ENCODE peak calls at places on chromosomes 11 and 22, in six cellular contexts. E, V, K, J, R and F are unnamed samples.

GRCh38 chr11:102874842-102875241 is at the start of gene MMP12:
- DNase-seq in E (no peak), V (peak; percentile 39), K (no peak), J (no peak), R (no peak), F (no peak)

GRCh38 chr11:17839973-17840611 is 105.5 kb downstream of the KCNC1 start:
- DNase-seq in E (peak; percentile 37), V (no peak), K (peak; percentile 18), J (no peak), R (no peak), F (no peak)

GRCh38 chr11:104866815-104867214 is 31.4 kb downstream of the CASP12 start:
- DNase-seq in E (no peak), V (no peak), K (no peak), J (no peak), R (no peak), F (no peak)

GRCh38 chr11:62926669-62927455 is 5.7 kb upstream of the CHRM1 start:
- DNase-seq in E (no peak), V (no peak), K (no peak), J (no peak), R (no peak), F (no peak)

GRCh38 chr22:50705219-50705691 is 32.6 kb downstream of the SHANK3 start:
- DNase-seq in E (peak; percentile 49), V (no peak), K (no peak), J (peak; percentile 19), R (peak; percentile 52), F (peak; percentile 87)

GRCh38 chr11:17275376-17276235 is 933 bp upstream of the NUCB2 start:
- DNase-seq in E (no peak), V (peak; percentile 34), K (peak; percentile 25), J (peak; percentile 15), R (no peak), F (no peak)

GRCh38 chr22:46996595-46997310 is 234.3 kb downstream of the TBC1D22A start:
- DNase-seq in E (no peak), V (no peak), K (peak; percentile 13), J (no peak), R (no peak), F (no peak)

GRCh38 chr22:36409911-36410756 is 22.4 kb upstream of the MYH9 start:
- DNase-seq in E (peak; percentile 92), V (no peak), K (peak; percentile 97), J (no peak), R (peak; percentile 75), F (peak; percentile 83)

GRCh38 chr22:23180301-23180892 is at the start of gene BCR:
- DNase-seq in E (no peak), V (peak; percentile 88), K (peak; percentile 65), J (peak; percentile 57), R (peak; percentile 83), F (peak; percentile 75)

GRCh38 chr11:78224906-78225420 is 36.2 kb downstream of the USP35 start:
- DNase-seq in E (no peak), V (no peak), K (no peak), J (no peak), R (no peak), F (no peak)

GRCh38 chr22:37525073-37525745 is 6.0 kb upstream of the CARD10 start:
- DNase-seq in E (peak; percentile 17), V (peak; percentile 98), K (peak; percentile 84), J (peak; percentile 74), R (no peak), F (peak; percentile 75)

GRCh38 chr11:73972187-73972586 is 10.5 kb downstream of the UCP2 start:
- DNase-seq in E (no peak), V (no peak), K (no peak), J (no peak), R (no peak), F (no peak)

GRCh38 chr22:35834080-35834479 is 116.4 kb downstream of the APOL5 start:
- DNase-seq in E (no peak), V (no peak), K (no peak), J (no peak), R (no peak), F (no peak)

GRCh38 chr11:75013051-75013450 is 24.3 kb downstream of the NEU3 start:
- DNase-seq in E (no peak), V (peak; percentile 41), K (peak; percentile 29), J (no peak), R (no peak), F (no peak)

GRCh38 chr11:61551630-61552029 is 29.2 kb downstream of the SYT7 start:
- DNase-seq in E (no peak), V (peak; percentile 72), K (peak; percentile 31), J (peak; percentile 59), R (peak; percentile 83), F (peak; percentile 12)

GRCh38 chr11:76786053-76787014 is 3.2 kb downstream of the TSKU start:
- DNase-seq in E (no peak), V (no peak), K (no peak), J (no peak), R (no peak), F (no peak)

GRCh38 chr22:48071828-48072227 is 1309.4 kb downstream of the TBC1D22A start:
- DNase-seq in E (no peak), V (no peak), K (no peak), J (no peak), R (no peak), F (no peak)

GRCh38 chr11:3160252-3161031 is 4.7 kb downstream of the OSBPL5 start:
- DNase-seq in E (peak; percentile 73), V (peak; percentile 95), K (no peak), J (peak; percentile 93), R (peak; percentile 90), F (peak; percentile 96)

GRCh38 chr11:41978951-41979350 is 519.5 kb upstream of the LRRC4C start:
- DNase-seq in E (no peak), V (no peak), K (peak; percentile 64), J (no peak), R (no peak), F (no peak)

GRCh38 chr22:33270596-33270995 is 212.4 kb upstream of the SYN3 start:
- DNase-seq in E (no peak), V (no peak), K (no peak), J (no peak), R (no peak), F (no peak)

GRCh38 chr22:33274214-33274828 is 216.1 kb upstream of the SYN3 start:
- DNase-seq in E (no peak), V (peak; percentile 36), K (no peak), J (peak; percentile 12), R (no peak), F (peak; percentile 6)

GRCh38 chr22:33272180-33272579 is 214.0 kb upstream of the SYN3 start:
- DNase-seq in E (no peak), V (no peak), K (no peak), J (no peak), R (no peak), F (no peak)

GRCh38 chr22:33272866-33273265 is 214.7 kb upstream of the SYN3 start:
- DNase-seq in E (no peak), V (no peak), K (no peak), J (no peak), R (no peak), F (no peak)

GRCh38 chr22:33271390-33272161 is 213.4 kb upstream of the SYN3 start:
- DNase-seq in E (no peak), V (peak; percentile 14), K (no peak), J (peak; percentile 78), R (peak; percentile 67), F (peak; percentile 17)
- H3K4me3 ChIP-seq in E (no peak overlapping the region), V (no peak overlapping the region), K (no peak overlapping the region), J (no peak overlapping the region), R (no peak overlapping the region), F (no peak overlapping the region)

DNA sequence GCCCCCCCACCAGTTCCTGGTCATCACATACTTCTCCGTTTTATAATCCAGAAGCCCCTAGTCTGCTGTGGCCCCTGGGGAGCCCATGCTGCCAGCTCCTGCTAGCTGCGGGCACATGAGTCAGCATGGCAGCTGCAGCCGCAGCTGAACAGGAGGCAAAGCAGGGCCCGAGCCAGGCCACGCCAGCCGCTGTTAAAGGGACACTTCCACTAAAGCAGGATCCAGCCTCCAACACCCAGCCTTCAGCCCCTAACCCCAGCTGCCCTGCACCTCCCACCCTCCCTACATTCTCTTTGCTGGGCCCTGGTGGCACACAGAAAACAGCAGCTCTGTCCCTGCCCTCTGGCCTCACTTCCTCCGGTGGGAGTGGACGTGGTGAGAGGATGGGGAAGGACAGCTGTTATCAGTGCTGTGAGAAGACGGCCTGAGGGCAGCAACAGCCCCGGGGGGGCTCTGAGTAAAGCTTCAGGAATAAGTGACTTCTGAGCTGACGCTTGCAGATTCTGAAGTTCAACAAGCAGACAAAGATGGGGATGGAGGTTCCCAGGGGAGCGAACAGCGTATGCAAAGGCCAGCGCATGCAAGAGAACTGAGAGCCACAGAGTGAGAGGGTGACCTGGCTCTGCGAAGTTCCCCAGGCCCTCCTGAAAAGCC is 688 bp upstream of the LRRC74B start:
- DNase-seq in E (no peak), V (peak; percentile 86), K (peak; percentile 15), J (peak; percentile 66), R (no peak), F (peak; percentile 89)
- H3K4me3 ChIP-seq in E (peak overlapping the region; percentile 77), V (peak overlapping the region; percentile 72), K (peak overlapping the region; percentile 60), J (peak overlapping the region; percentile 51), R (peak overlapping the region; percentile 68), F (peak overlapping the region; percentile 44)

DNA sequence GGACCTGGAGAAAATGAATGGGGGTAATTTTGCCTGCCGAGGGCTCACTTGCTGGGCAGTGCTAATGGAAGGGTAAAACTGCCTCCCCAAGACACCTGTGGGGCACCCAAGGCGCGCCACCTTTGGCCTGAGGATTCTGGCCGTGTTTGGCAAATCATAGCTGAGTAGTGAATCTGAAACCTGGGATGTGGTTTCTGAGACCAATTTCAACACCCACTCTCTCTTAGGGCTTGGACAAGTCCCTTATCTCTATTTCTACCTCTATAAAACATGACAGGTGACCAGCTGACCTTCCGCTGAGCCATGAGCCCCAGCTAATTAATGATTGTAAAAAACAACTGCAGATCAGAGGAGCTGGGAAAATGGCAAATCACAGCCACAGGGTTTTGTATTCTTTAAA is 1.5 kb upstream of the PACSIN3 start:
- DNase-seq in E (no peak), V (no peak), K (no peak), J (no peak), R (no peak), F (no peak)
- H3K4me3 ChIP-seq in E (peak overlapping the region; percentile 50), V (peak overlapping the region; percentile 63), K (no peak overlapping the region), J (no peak overlapping the region), R (peak overlapping the region; percentile 76), F (peak overlapping the region; percentile 46)

GRCh38 chr11:119699227-119699626 is 29.8 kb downstream of the NECTIN1 start:
- DNase-seq in E (no peak), V (peak; percentile 37), K (no peak), J (peak; percentile 47), R (peak; percentile 81), F (no peak)

GRCh38 chr11:119700536-119701346 is 28.3 kb downstream of the NECTIN1 start:
- DNase-seq in E (no peak), V (peak; percentile 23), K (peak; percentile 34), J (no peak), R (no peak), F (no peak)

GRCh38 chr11:119700030-119700429 is 29.0 kb downstream of the NECTIN1 start:
- DNase-seq in E (no peak), V (no peak), K (no peak), J (no peak), R (no peak), F (no peak)

GRCh38 chr11:119702261-119702591 is 26.8 kb downstream of the NECTIN1 start:
- DNase-seq in E (no peak), V (no peak), K (no peak), J (no peak), R (no peak), F (no peak)

GRCh38 chr11:119701591-119702260 is 27.3 kb downstream of the NECTIN1 start:
- DNase-seq in E (no peak), V (no peak), K (peak; percentile 39), J (no peak), R (no peak), F (no peak)
- H3K4me3 ChIP-seq in E (no peak overlapping the region), V (no peak overlapping the region), K (no peak overlapping the region), J (no peak overlapping the region), R (no peak overlapping the region), F (no peak overlapping the region)